ENCODE peak calls at places on chromosome 7, in eight cellular contexts. Z is effector memory CD8-positive, alpha-beta T cell; Q is stimulated activated CD8-positive, alpha-beta memory T cell treated with anti-CD3 and anti-CD28 coated beads, Interleukin-4, amount 100 ng/mL, for 48 hours; T is glutamatergic neuron; O is epithelial cell of esophagus; H is T follicular helper cell; E is fibroblast of pulmonary artery; J is PC-3. I is an unnamed sample.

GRCh38 chr7:21791046-21791445 is 154.7 kb downstream of the CDCA7L start:
- DNase-seq in O (no peak), Q (no peak), H (no peak), T (no peak), J (no peak), E (no peak), Z (no peak), I (no peak)

GRCh38 chr7:142383826-142384507 is 126.1 kb upstream of the PRSS58 start:
- DNase-seq in T (no peak), E (no peak), H (no peak), Z (no peak), J (peak), O (no peak), Q (peak), I (no peak)

GRCh38 chr7:93723424-93724124 is 149.1 kb upstream of the CALCR start:
- DNase-seq in J (no peak), E (no peak), H (no peak), Z (no peak), Q (no peak), T (no peak), O (no peak), I (no peak)

GRCh38 chr7:1691096-1691495 is 21.0 kb downstream of the ELFN1 start:
- DNase-seq in E (no peak), J (no peak), Z (no peak), Q (no peak), T (no peak), O (no peak), H (no peak), I (no peak)

GRCh38 chr7:18262054-18262453 is 233.5 kb upstream of the HDAC9 start:
- DNase-seq in T (no peak), O (peak), Z (no peak), J (peak), H (no peak), Q (no peak), E (peak), I (no peak)

GRCh38 chr7:48742046-48742445 is 182.3 kb upstream of the CDC14C start:
- DNase-seq in Q (no peak), T (no peak), E (no peak), Z (no peak), J (no peak), H (no peak), O (no peak), I (no peak)

GRCh38 chr7:120218702-120219101 is 54.3 kb upstream of the KCND2 start:
- DNase-seq in J (no peak), E (peak), Z (no peak), O (no peak), H (no peak), T (no peak), Q (no peak), I (no peak)

GRCh38 chr7:30920021-30920583 is 8.4 kb downstream of the AQP1 start:
- DNase-seq in H (no peak), O (peak), E (no peak), T (peak), J (peak), Z (no peak), Q (no peak), I (no peak)

GRCh38 chr7:24572421-24573007 is 738 bp upstream of the PALS2 start:
- DNase-seq in Z (no peak), E (peak), J (peak), Q (peak), H (peak), O (peak), T (peak), I (no peak)

GRCh38 chr7:29614229-29614628 is 50.6 kb downstream of the PRR15 start:
- DNase-seq in H (no peak), O (no peak), T (no peak), Z (no peak), E (no peak), J (peak), Q (no peak), I (no peak)

GRCh38 chr7:17633099-17633498 is 307.2 kb downstream of the SNX13 start:
- DNase-seq in O (peak), J (peak), T (no peak), Q (no peak), E (peak), Z (no peak), H (no peak), I (no peak)

GRCh38 chr7:116097365-116098009 is 66.9 kb upstream of the TFEC start:
- DNase-seq in E (peak), Q (no peak), Z (no peak), O (peak), T (no peak), J (peak), H (no peak), I (no peak)

GRCh38 chr7:101817031-101817929 is at the start of gene CUX1:
- DNase-seq in J (peak), Z (peak), T (peak), Q (peak), H (peak), O (peak), E (no peak), I (no peak)

I was measured in T-helper 17 cell.